ENCODE peak calls at places on chromosomes 5 and 9, in four cellular contexts. G is AG10803, A is AG04450, K is epithelial cell of esophagus. S is an unnamed sample.

GRCh38 chr5:139655727-139656271 is 7.7 kb downstream of the CXXC5 start:
- DNase-seq in A (no peak), K (no peak), G (peak), S (no peak)

GRCh38 chr9:87290241-87290700 is 207.4 kb upstream of the DAPK1 start:
- DNase-seq in A (no peak), G (peak), K (peak), S (peak)

GRCh38 chr5:2272039-2272438 is 389.3 kb upstream of the IRX4 start:
- DNase-seq in A (no peak), K (no peak), G (no peak), S (no peak)

GRCh38 chr9:69818946-69819345 is 1.7 kb upstream of the CFAP95 start:
- DNase-seq in K (no peak), A (no peak), G (no peak), S (no peak)

GRCh38 chr5:757346-757930 is 27.1 kb downstream of the ZDHHC11B start:
- DNase-seq in K (no peak), G (no peak), A (no peak), S (no peak)

GRCh38 chr9:27572566-27572917 is 739 bp downstream of the C9orf72 start:
- DNase-seq in G (peak), K (peak), A (no peak), S (peak)

GRCh38 chr5:178551059-178551458 is 39.1 kb downstream of the COL23A1 start:
- DNase-seq in K (peak), G (peak), A (no peak), S (peak)

GRCh38 chr9:37531699-37532098 is 44.5 kb downstream of the FBXO10 start:
- DNase-seq in K (no peak), A (no peak), G (no peak), S (no peak)

GRCh38 chr9:121059998-121060636 is 10.0 kb upstream of the C5 start:
- DNase-seq in G (peak), K (peak), A (peak), S (peak)

GRCh38 chr9:99192786-99193465 is 28.8 kb downstream of the ALG2 start:
- DNase-seq in A (no peak), K (peak), G (no peak), S (peak)

GRCh38 chr9:84945878-84946538 is 276.5 kb downstream of the NTRK2 start:
- DNase-seq in G (peak), A (no peak), K (no peak), S (no peak)

GRCh38 chr5:72268260-72268659 is 51.8 kb downstream of the MRPS27 start:
- DNase-seq in K (no peak), A (no peak), G (no peak), S (no peak)

GRCh38 chr5:72270037-72270436 is 50.0 kb downstream of the MRPS27 start:
- DNase-seq in K (no peak), G (no peak), A (no peak), S (no peak)

GRCh38 chr5:72268753-72269410 is 51.2 kb downstream of the MRPS27 start:
- DNase-seq in G (peak), K (peak), A (no peak), S (peak)

GRCh38 chr5:72267685-72268084 is 52.4 kb downstream of the MRPS27 start:
- DNase-seq in G (no peak), K (no peak), A (no peak), S (no peak)

GRCh38 chr5:72269411-72269780 is 50.6 kb downstream of the MRPS27 start:
- DNase-seq in A (no peak), K (no peak), G (no peak), S (no peak)
- TF ChIP-seq CTCF in A (no peak), K (no peak), G (no peak), S (no peak)

GRCh38 chr5:128538249-128539037 is 398 bp upstream of the FBN2 start:
- DNase-seq in A (peak), G (peak), K (peak), S (peak)
- H3K4me3 ChIP-seq in A (peak), G (peak), K (peak), S (peak)

GRCh38 chr9:125758986-125759811 is 12.0 kb downstream of the PBX3 start:
- DNase-seq in K (no peak), A (no peak), G (peak), S (no peak)
- TF ChIP-seq CTCF in K (no peak), A (no peak), G (no peak), S (no peak)

DNA sequence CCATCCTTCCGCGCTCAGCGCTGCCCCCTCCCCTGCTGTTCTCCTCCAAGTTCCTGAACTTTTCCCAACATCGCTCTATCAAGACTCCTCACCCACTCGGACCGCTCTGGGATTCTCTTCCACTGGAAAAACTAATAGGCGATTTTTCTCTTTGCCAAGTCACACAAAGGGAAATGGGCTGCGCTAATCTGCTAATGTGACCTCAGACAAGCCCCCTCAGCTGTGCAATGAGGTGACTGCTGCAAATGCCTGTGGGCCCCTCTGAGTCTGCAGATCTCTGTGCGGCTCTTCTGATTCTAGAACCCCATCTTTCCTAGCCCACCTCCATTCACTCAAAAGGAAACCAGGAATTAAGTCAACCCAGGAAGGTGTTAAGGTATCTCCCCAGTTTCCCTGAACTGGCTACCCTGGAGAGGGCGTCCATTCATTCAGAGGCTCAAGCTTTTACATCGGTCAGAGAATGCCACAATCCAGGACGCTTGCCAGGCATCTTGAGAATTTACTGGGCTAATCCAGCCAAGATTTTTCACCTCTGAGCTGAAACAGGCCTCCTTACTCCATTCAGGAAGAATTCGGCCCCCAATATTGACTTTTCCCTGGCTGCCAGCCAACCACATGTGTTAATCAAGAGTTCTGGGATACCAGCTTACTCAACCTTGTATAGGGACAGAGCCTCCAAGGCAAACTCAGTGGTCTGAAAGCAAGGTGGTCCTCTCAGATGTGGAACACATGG is 795 bp upstream of the ADAMTS12 start:
- DNase-seq in A (peak), K (peak), G (peak), S (peak)
- H3K4me3 ChIP-seq in A (peak), K (no peak), G (peak), S (peak)

GRCh38 chr9:11618241-11618805 is 1005.5 kb upstream of the PTPRD start:
- DNase-seq in A (no peak), K (no peak), G (no peak), S (no peak)
- TF ChIP-seq CTCF in A (no peak), K (no peak), G (no peak), S (no peak)

GRCh38 chr9:118271331-118271730 is 567.1 kb downstream of the TLR4 start:
- DNase-seq in G (no peak), A (no peak), K (no peak), S (no peak)

GRCh38 chr9:118262191-118262590 is 558.0 kb downstream of the TLR4 start:
- DNase-seq in A (no peak), K (no peak), G (no peak), S (no peak)

GRCh38 chr9:118271936-118272335 is 567.7 kb downstream of the TLR4 start:
- DNase-seq in G (no peak), K (peak), A (no peak), S (no peak)

GRCh38 chr9:118268046-118268445 is 563.8 kb downstream of the TLR4 start:
- DNase-seq in G (no peak), A (no peak), K (no peak), S (no peak)
- H3K4me3 ChIP-seq in G (no peak), A (no peak), K (no peak), S (no peak)

DNA sequence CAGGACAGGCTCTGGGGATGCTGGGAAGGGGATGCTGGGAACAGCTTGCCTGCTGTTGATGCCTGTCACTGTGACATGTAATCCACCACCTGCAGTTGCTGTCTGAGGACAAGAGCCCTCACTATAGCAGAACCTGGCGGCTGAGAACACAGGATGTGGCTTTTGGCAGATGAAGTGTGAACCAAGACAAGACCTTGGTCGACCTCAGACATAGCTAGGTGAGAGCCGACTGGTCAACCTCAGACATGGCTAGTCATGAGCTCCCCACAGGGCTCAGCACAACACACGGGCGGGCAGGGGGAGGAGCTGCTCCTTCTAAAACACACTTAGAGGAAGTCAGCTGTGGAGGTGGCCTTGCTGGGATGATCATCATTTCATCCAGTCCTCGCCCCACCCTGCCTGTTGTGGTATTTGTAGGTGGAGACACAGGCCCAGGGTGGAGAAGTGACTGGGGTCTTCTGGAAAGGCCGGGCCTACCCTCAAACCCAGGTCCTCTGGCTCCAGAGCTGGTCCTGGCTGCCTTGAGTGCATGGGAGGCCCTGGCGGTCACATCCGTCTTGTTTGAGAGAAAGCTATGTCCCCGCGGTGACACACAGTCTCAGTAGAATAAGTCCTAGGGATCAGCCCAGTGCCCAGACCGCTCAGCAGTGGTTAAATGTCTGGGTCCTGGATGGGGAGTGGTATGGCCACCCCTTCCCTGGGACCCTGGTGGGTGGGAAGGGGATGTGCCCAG is 6.1 kb downstream of the SUSD3 start:
- DNase-seq in G (no peak), A (no peak), K (no peak), S (no peak)
- TF ChIP-seq CTCF in G (no peak), A (no peak), K (no peak), S (no peak)

DNA sequence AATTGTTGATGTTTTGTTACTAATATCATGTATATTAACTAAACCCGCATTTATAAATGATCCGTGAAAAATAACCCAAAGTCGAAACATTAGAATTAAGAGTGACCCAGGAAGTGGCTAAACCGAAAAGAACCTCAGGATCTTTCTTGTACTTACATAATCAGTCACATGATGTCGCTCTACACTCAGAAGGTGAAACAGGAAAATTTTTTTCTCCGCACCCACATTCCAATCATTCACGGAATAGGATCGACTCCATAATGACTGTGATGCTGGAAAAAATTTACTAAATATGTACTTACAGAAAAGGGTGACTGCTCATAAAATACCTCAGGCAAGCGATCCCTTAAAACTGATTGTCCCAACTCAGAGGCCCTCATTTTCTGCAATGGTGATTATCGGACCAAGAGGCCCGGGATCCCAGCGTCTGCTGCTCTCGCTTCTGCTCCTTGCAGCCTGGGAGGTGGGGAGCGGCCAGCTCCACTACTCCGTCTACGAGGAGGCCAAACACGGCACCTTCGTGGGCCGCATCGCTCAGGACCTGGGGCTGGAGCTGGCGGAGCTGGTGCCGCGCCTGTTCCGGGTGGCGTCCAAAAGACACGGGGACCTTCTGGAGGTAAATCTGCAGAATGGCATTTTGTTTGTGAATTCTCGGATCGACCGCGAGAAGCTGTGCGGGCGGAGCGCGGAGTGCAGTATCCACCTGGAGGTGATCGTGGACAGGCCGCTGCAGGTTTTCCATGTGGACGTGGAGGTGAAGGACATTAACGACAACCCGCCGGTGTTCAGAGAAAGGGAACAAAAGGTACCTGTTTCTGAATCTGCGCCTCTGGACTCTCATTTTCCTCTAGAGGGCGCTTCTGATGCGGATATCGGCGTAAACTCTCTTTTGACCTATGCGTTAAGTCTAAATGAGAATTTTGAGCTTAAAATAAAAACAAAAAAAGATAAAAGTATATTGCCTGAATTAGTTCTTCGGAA is at the start of gene PCDHA12:
- DNase-seq in K (no peak), G (no peak), A (no peak), S (no peak)
- H3K4me3 ChIP-seq in K (no peak), G (no peak), A (no peak), S (no peak)

GRCh38 chr5:168106008-168106761 is 185.3 kb upstream of the WWC1 start:
- DNase-seq in A (no peak), G (peak), K (no peak), S (peak)

GRCh38 chr5:168101352-168101751 is 190.1 kb upstream of the WWC1 start:
- DNase-seq in A (no peak), K (no peak), G (no peak), S (no peak)

GRCh38 chr5:168110384-168110783 is 181.1 kb upstream of the WWC1 start:
- DNase-seq in G (no peak), K (no peak), A (no peak), S (no peak)

GRCh38 chr5:168109441-168109840 is 182.0 kb upstream of the WWC1 start:
- DNase-seq in G (peak), K (no peak), A (no peak), S (no peak)

DNA sequence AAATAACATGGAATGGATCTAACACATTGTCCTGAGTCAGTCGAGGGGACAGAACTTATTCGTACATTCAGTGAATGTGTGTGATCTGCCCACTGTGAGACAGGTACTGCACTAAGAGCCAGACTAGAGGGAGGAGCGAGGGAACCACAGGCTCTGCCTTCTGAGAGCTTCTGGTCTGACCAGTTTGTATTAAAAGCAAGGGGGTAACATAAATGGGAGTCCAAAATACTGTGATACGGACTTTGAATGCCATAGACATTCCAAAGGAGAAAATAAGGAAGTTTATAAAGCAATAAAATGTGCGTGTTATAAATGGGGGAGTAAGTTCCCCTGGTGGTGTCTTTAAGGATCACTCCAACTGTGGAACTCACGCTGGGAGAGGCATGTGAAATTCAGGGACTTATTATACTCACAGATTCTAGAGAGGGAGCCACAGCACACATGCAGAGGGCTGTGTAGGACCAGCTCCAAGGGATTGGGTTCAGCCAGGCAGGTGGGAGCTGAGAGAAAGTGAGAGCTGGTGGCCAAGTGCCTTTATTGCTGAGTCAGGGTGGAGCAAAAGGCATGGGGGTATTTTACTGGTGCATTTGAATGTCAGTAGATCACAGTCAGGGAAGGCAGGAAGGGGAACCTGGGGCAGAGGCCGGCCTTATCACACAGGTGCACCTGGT is 186.5 kb upstream of the WWC1 start:
- DNase-seq in G (no peak), K (no peak), A (no peak), S (no peak)
- TF ChIP-seq CTCF in G (peak), K (peak), A (no peak), S (peak)

GRCh38 chr5:57784106-57784505 is 301.5 kb upstream of the ACTBL2 start:
- DNase-seq in K (peak), G (peak), A (no peak), S (peak)
- H3K4me3 ChIP-seq in K (no peak), G (peak), A (no peak), S (peak)

S was measured in fibroblast of pulmonary artery.